ENCODE peak calls at places on chromosomes 1 and 21, in five cellular contexts. R is transverse colon, V is upper lobe of left lung, W is breast epithelium, J is uterus. B is an unnamed sample.

GRCh38 chr1:5376538-5377247 is 615.5 kb downstream of the NPHP4 start:
- DNase-seq in R (no peak), V (no peak), W (no peak), J (no peak), B (no peak)

GRCh38 chr1:180154325-180155201 is at the start of gene QSOX1:
- DNase-seq in R (peak), V (peak), W (peak), J (peak), B (peak)

GRCh38 chr1:245207801-245208200 is 53.0 kb downstream of the KIF26B start:
- DNase-seq in R (no peak), V (no peak), W (no peak), J (no peak), B (no peak)

GRCh38 chr1:58155418-58156123 is 391.0 kb downstream of the OMA1 start:
- DNase-seq in R (no peak), V (no peak), W (no peak), J (no peak), B (peak)

GRCh38 chr1:221174598-221174997 is 295.4 kb downstream of the HLX start:
- DNase-seq in R (no peak), V (no peak), W (no peak), J (no peak), B (no peak)

GRCh38 chr1:151047925-151048644 is 534 bp downstream of the C1orf56 start:
- DNase-seq in R (peak), V (peak), W (peak), J (peak), B (peak)

GRCh38 chr1:94258873-94259331 is 21.5 kb upstream of the ARHGAP29 start:
- DNase-seq in R (peak), V (no peak), W (peak), J (peak), B (no peak)

GRCh38 chr1:59186656-59187055 is 110.2 kb upstream of the FGGY start:
- DNase-seq in R (no peak), V (no peak), W (no peak), J (no peak), B (no peak)

GRCh38 chr1:172742599-172743500 is 83.9 kb downstream of the FASLG start:
- DNase-seq in R (no peak), V (no peak), W (no peak), J (no peak), B (no peak)

GRCh38 chr1:30851286-30851685 is 57.3 kb downstream of the SDC3 start:
- DNase-seq in R (no peak), V (no peak), W (no peak), J (no peak), B (no peak)

GRCh38 chr1:55775007-55775406 is 559.8 kb upstream of the USP24 start:
- DNase-seq in R (no peak), V (no peak), W (no peak), J (no peak), B (no peak)

GRCh38 chr1:75992312-75992711 is 60.1 kb upstream of the ASB17 start:
- DNase-seq in R (no peak), V (no peak), W (no peak), J (no peak), B (no peak)

GRCh38 chr21:44365967-44366585 is 12.7 kb downstream of the TRPM2 start:
- DNase-seq in R (no peak), V (no peak), W (no peak), J (peak), B (no peak)

GRCh38 chr1:38085666-38086305 is 39.2 kb upstream of the POU3F1 start:
- DNase-seq in R (no peak), V (no peak), W (no peak), J (no peak), B (no peak)
- TF ChIP-seq POLR2A in R (no peak), V (no peak), W (no peak), J (no peak), B (no peak)

GRCh38 chr1:161721738-161722343 is 497 bp downstream of the FCRLB start:
- DNase-seq in R (no peak), V (no peak), W (no peak), J (no peak), B (no peak)
- TF ChIP-seq POLR2A in R (no peak), V (no peak), W (no peak), J (no peak), B (no peak)

GRCh38 chr1:3775498-3776230 is 3.1 kb downstream of the SMIM1 start:
- DNase-seq in R (peak), V (peak), W (no peak), J (peak), B (peak)
- TF ChIP-seq POLR2A in R (no peak), V (no peak), W (no peak), J (no peak), B (no peak)

DNA sequence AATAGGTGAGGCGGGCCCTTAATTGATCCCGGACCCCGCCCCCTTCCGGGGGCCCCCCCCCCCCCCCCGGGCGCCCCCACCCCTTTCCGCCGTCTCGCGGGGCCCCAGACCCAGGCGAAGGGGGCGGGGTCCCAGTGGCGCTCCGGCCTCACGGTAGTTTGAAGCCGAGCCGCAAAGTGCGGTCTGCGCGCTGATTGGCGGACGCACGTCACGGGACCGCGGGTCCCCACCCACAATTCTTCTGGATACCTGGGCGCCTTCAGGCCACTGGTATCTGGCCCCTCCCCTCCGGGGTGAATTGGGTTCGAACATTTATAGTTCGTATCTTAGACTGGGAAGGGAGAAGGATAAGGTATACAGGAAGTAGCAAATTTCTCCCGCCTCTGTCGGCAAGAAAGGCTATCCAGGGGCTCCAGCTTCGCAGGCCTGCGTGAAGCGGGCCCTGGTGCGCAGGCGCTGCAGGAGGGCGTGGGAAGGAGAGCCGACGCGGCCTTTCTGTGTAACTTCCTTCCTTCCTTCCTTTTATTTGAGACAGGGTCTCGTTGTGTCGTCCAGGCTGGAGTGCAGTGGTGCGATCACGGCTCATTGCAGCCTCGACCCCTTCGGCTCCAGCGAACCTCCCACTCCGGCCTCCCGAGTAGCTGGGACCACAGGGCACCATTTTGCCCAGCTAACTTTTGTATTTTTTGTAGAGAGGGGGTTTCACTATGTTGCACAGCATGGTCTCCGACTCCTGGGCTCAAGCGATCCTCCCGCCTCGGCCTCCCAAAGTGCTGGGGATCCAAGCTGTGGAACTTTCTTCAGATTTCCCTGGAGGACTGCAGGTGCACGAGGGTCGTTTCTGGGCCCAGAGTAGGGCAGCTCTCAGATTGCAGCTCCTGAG is 564 bp upstream of the HMGN1 start:
- DNase-seq in R (peak), V (peak), W (peak), J (peak), B (peak)
- TF ChIP-seq POLR2A in R (peak), V (no peak), W (no peak), J (no peak), B (peak)

DNA sequence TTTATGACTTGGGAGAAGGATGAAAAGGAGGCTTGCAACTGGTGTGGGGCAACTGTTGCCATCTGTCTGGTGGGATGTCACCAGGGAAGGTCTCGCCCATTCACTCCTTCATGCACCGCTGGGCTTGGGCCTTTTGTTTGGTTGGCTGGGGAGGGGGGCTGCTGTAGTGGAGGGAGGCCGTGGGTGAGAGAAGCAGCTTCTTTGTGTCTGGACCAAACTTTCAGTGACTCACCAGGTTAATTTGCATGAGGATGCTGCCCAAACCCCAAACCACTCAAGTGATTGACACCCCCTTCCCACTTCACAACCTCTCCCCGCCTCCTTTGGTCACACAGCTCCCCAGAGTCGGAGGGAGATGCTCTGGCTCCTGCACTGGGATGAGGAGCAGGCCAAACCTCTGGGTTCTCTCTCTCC is 19.7 kb downstream of the BTG2 start:
- DNase-seq in R (peak), V (no peak), W (no peak), J (no peak), B (no peak)
- TF ChIP-seq POLR2A in R (peak), V (no peak), W (no peak), J (no peak), B (no peak)

GRCh38 chr21:34846214-34846575 is 177.4 kb downstream of the CLIC6 start:
- DNase-seq in R (no peak), V (no peak), W (no peak), J (no peak), B (no peak)

GRCh38 chr21:34844033-34844923 is 175.5 kb downstream of the CLIC6 start:
- DNase-seq in R (peak), V (no peak), W (no peak), J (peak), B (peak)

GRCh38 chr21:34844924-34845238 is 176.1 kb downstream of the CLIC6 start:
- DNase-seq in R (no peak), V (no peak), W (no peak), J (no peak), B (no peak)

GRCh38 chr21:34845521-34846213 is 176.9 kb downstream of the CLIC6 start:
- DNase-seq in R (peak), V (no peak), W (no peak), J (no peak), B (no peak)

GRCh38 chr21:34846601-34847112 is 177.9 kb downstream of the CLIC6 start:
- DNase-seq in R (peak), V (no peak), W (no peak), J (no peak), B (no peak)
- TF ChIP-seq POLR2A in R (no peak), V (no peak), W (no peak), J (no peak), B (no peak)

DNA sequence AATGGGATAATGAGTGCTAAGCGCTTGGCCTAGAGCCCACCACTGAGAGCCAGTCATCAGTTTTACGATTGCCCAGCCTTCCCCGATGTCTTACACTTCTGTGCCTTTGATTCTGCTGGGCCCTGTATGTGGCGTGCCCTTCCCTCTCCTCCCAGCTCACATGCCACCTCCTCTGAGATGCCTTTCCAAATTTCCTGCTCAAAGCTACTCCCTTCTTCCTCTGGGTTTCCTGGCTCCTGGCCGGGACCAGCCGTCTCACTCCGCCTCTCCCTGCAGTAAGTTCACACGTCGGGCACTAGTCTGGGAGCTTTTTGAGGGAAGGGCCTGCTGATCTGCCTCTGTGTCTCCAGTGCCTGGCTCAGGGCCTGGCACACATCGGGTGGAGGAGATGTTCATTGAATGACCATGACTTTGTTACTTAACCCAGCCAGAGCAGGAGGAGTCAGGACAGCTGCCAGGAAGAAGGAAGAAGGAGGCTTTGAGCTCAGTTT is 63.4 kb downstream of the EPHB2 start:
- DNase-seq in R (peak), V (no peak), W (no peak), J (peak), B (no peak)
- TF ChIP-seq POLR2A in R (no peak), V (no peak), W (no peak), J (no peak), B (no peak)

GRCh38 chr1:200638073-200638472 is 17.5 kb upstream of the KIF14 start:
- DNase-seq in R (no peak), V (no peak), W (no peak), J (no peak), B (no peak)

GRCh38 chr1:200644021-200644420 is 23.5 kb upstream of the KIF14 start:
- DNase-seq in R (no peak), V (no peak), W (no peak), J (no peak), B (no peak)

GRCh38 chr1:200641175-200641489 is 20.6 kb upstream of the KIF14 start:
- DNase-seq in R (no peak), V (no peak), W (no peak), J (no peak), B (no peak)

GRCh38 chr1:200642481-200642880 is 21.9 kb upstream of the KIF14 start:
- DNase-seq in R (no peak), V (no peak), W (no peak), J (no peak), B (no peak)

DNA sequence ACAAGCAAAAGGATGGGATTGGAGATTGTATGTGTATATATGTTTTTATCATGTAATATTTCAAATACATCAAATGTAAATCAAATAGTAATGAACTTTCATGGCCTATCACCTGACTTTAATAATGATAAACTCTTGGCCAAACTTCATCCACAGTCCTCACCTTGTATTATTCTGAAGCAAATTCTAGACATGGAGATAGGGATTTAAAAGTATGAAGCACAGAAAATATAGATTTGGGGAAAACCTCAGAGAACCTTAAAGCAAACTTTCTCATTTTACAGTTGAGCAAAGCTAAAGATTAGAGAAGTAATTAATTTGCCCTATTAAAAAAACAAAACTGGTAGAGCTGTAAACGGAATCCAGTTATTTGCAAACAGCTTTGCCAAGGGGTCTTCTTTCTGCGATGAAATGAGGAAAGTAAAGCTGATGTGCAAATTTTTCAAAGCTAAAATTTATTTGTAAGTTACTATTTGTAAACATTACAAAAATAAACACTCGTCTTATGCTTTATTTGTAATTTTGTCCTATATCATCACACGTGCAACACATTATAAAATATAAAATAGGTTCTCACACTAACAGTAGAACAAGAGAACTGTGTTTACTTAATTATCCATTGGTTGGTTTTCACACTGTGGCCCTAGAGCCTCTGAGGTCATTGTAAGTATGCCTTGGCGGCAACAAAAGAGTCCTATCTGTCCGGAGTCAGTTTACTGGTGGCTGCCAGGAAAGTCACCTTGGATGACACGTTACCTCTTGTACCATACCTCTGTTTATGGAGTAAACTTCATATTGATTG is 20.0 kb upstream of the KIF14 start:
- DNase-seq in R (no peak), V (no peak), W (no peak), J (no peak), B (no peak)
- TF ChIP-seq POLR2A in R (no peak), V (no peak), W (no peak), J (no peak), B (no peak)

B was measured in right lobe of liver.